ENCODE peak calls at places on chromosome 22, in four cellular contexts. One of them, this sample, is unnamed.

GRCh38 chr22:23402275-23403151 is 177.6 kb downstream of the IGLL1 start:
- DNase-seq in Calu3: peak
- DNase-seq in head of caudate nucleus: peak
- DNase-seq in ovary: peak
- DNase-seq in this sample: peak

GRCh38 chr22:46547179-46547882 is 9.9 kb upstream of the CELSR1 start:
- DNase-seq in head of caudate nucleus: no peak
- DNase-seq in Calu3: peak
- DNase-seq in ovary: no peak
- DNase-seq in this sample: no peak

GRCh38 chr22:38305481-38306448 is 11.5 kb downstream of the CSNK1E start:
- DNase-seq in ovary: no peak
- DNase-seq in Calu3: peak
- DNase-seq in head of caudate nucleus: no peak
- DNase-seq in this sample: no peak

GRCh38 chr22:38757464-38757757 is 1.6 kb upstream of the SUN2 start:
- DNase-seq in Calu3: no peak
- DNase-seq in head of caudate nucleus: no peak
- DNase-seq in ovary: no peak
- DNase-seq in this sample: no peak

GRCh38 chr22:38352436-38352835 is 35.2 kb upstream of the CSNK1E start:
- DNase-seq in head of caudate nucleus: no peak
- DNase-seq in ovary: no peak
- DNase-seq in Calu3: no peak
- DNase-seq in this sample: no peak

GRCh38 chr22:22555596-22555995 is 3.5 kb downstream of the PRAME start:
- DNase-seq in Calu3: no peak
- DNase-seq in ovary: no peak
- DNase-seq in head of caudate nucleus: no peak
- DNase-seq in this sample: no peak

GRCh38 chr22:31081963-31082605 is 966 bp downstream of the SMTN start:
- DNase-seq in Calu3: no peak
- DNase-seq in head of caudate nucleus: no peak
- DNase-seq in ovary: peak
- DNase-seq in this sample: no peak

GRCh38 chr22:46576556-46577351 is 39.3 kb upstream of the CELSR1 start:
- DNase-seq in Calu3: peak
- DNase-seq in ovary: peak
- DNase-seq in head of caudate nucleus: no peak
- DNase-seq in this sample: peak

GRCh38 chr22:40426671-40427070 is 56.3 kb downstream of the SGSM3 start:
- DNase-seq in ovary: no peak
- DNase-seq in head of caudate nucleus: peak
- DNase-seq in Calu3: no peak
- DNase-seq in this sample: no peak

GRCh38 chr22:23117890-23118646 is 23.7 kb downstream of the RSPH14 start:
- DNase-seq in head of caudate nucleus: no peak
- DNase-seq in Calu3: no peak
- DNase-seq in ovary: peak
- DNase-seq in this sample: no peak

GRCh38 chr22:47357086-47357485 is 594.6 kb downstream of the TBC1D22A start:
- DNase-seq in head of caudate nucleus: no peak
- DNase-seq in ovary: no peak
- DNase-seq in Calu3: no peak
- DNase-seq in this sample: no peak

GRCh38 chr22:29456211-29456671 is 17.9 kb downstream of the RFPL1 start:
- DNase-seq in head of caudate nucleus: no peak
- DNase-seq in Calu3: no peak
- DNase-seq in ovary: no peak
- DNase-seq in this sample: no peak

GRCh38 chr22:17120711-17121234 is 387 bp downstream of the TMEM121B start:
- DNase-seq in head of caudate nucleus: no peak
- DNase-seq in Calu3: peak
- DNase-seq in ovary: no peak
- DNase-seq in this sample: no peak

GRCh38 chr22:25403752-25404471 is 160.6 kb upstream of the GRK3 start:
- DNase-seq in head of caudate nucleus: no peak
- DNase-seq in Calu3: no peak
- DNase-seq in ovary: no peak
- DNase-seq in this sample: no peak

GRCh38 chr22:50041361-50042065 is 16.6 kb downstream of the TTLL8 start:
- DNase-seq in Calu3: no peak
- DNase-seq in head of caudate nucleus: no peak
- DNase-seq in ovary: peak
- DNase-seq in this sample: no peak

GRCh38 chr22:46661221-46661851 is 41.1 kb downstream of the GRAMD4 start:
- DNase-seq in Calu3: peak
- DNase-seq in ovary: no peak
- DNase-seq in head of caudate nucleus: peak
- DNase-seq in this sample: peak

GRCh38 chr22:44938886-44939285 is 70.9 kb downstream of the PHF21B start:
- DNase-seq in Calu3: no peak
- DNase-seq in ovary: no peak
- DNase-seq in head of caudate nucleus: no peak
- DNase-seq in this sample: no peak

GRCh38 chr22:27420186-27420816 is 381.3 kb downstream of the MN1 start:
- DNase-seq in Calu3: no peak
- DNase-seq in head of caudate nucleus: no peak
- DNase-seq in ovary: no peak
- DNase-seq in this sample: no peak

GRCh38 chr22:46830001-46830715 is 67.7 kb downstream of the TBC1D22A start:
- DNase-seq in Calu3: peak
- DNase-seq in ovary: no peak
- DNase-seq in head of caudate nucleus: peak
- DNase-seq in this sample: peak

GRCh38 chr22:38416621-38417251 is 38.3 kb downstream of the KCNJ4 start:
- DNase-seq in Calu3: no peak
- DNase-seq in ovary: no peak
- DNase-seq in head of caudate nucleus: no peak
- DNase-seq in this sample: no peak

GRCh38 chr22:37018815-37019308 is 385 bp downstream of the TST start:
- DNase-seq in Calu3: peak
- DNase-seq in head of caudate nucleus: peak
- DNase-seq in ovary: peak
- DNase-seq in this sample: no peak

GRCh38 chr22:35506259-35506570 is 34.4 kb upstream of the RASD2 start:
- DNase-seq in ovary: no peak
- DNase-seq in head of caudate nucleus: no peak
- DNase-seq in Calu3: no peak
- DNase-seq in this sample: no peak

GRCh38 chr22:43142881-43143562 is at the start of gene MCAT:
- DNase-seq in ovary: peak
- DNase-seq in Calu3: peak
- DNase-seq in head of caudate nucleus: peak
- DNase-seq in this sample: peak

GRCh38 chr22:27245056-27245455 is 556.5 kb downstream of the MN1 start:
- DNase-seq in head of caudate nucleus: no peak
- DNase-seq in Calu3: no peak
- DNase-seq in ovary: no peak
- DNase-seq in this sample: no peak

GRCh38 chr22:43858156-43858895 is 4.0 kb downstream of the SULT4A1 start:
- DNase-seq in Calu3: no peak
- DNase-seq in ovary: peak
- DNase-seq in head of caudate nucleus: no peak
- DNase-seq in this sample: no peak

GRCh38 chr22:20972014-20972797 is 5.2 kb downstream of the AIFM3 start:
- DNase-seq in ovary: no peak
- DNase-seq in Calu3: no peak
- DNase-seq in head of caudate nucleus: no peak
- DNase-seq in this sample: no peak

GRCh38 chr22:33461698-33462434 is 403.7 kb upstream of the SYN3 start:
- DNase-seq in Calu3: no peak
- DNase-seq in ovary: no peak
- DNase-seq in head of caudate nucleus: no peak
- DNase-seq in this sample: peak